ENCODE peak calls at places on chromosomes 13 and 19, in four cellular contexts. M is pancreas, A is left lung, V is breast epithelium. F is an unnamed sample.

GRCh38 chr19:47608908-47609879 is at the start of gene BICRA:
- DNase-seq in A (peak), M (peak), V (peak), F (no peak)

GRCh38 chr19:47598407-47599349 is 10.3 kb upstream of the BICRA start:
- DNase-seq in A (peak), V (peak), M (no peak), F (peak)

GRCh38 chr13:30905932-30906383 is at the start of gene MEDAG:
- DNase-seq in M (peak), A (peak), V (peak), F (no peak)

GRCh38 chr19:46514589-46515289 is 19.1 kb upstream of the PNMA8B start:
- DNase-seq in M (peak), A (peak), V (no peak), F (no peak)

GRCh38 chr19:4707956-4708650 is 15.5 kb downstream of the DPP9 start:
- DNase-seq in A (no peak), M (no peak), V (peak), F (no peak)

GRCh38 chr13:51803018-51803417 is 945 bp downstream of the DHRS12 start:
- DNase-seq in A (no peak), M (no peak), V (no peak), F (no peak)

GRCh38 chr13:74305876-74306275 is 171.7 kb upstream of the KLF12 start:
- DNase-seq in V (no peak), A (no peak), M (no peak), F (no peak)

GRCh38 chr19:37583340-37583739 is 11.3 kb downstream of the ZNF571 start:
- DNase-seq in M (no peak), A (no peak), V (no peak), F (no peak)

GRCh38 chr19:47095707-47096704 is 17.6 kb downstream of the ZC3H4 start:
- DNase-seq in V (peak), M (peak), A (peak), F (no peak)

GRCh38 chr13:107099661-107100060 is 531.7 kb upstream of the ARGLU1 start:
- DNase-seq in A (no peak), V (no peak), M (no peak), F (no peak)

GRCh38 chr19:4379383-4380253 is 20.7 kb downstream of the SH3GL1 start:
- DNase-seq in M (peak), V (peak), A (peak), F (no peak)

GRCh38 chr13:28394422-28394821 is 100.5 kb downstream of the FLT1 start:
- DNase-seq in A (no peak), V (no peak), M (no peak), F (no peak)

GRCh38 chr19:16722591-16722990 is 2.9 kb downstream of the NWD1 start:
- DNase-seq in V (no peak), A (no peak), M (no peak), F (no peak)

GRCh38 chr19:55679343-55680257 is 4.6 kb downstream of the EPN1 start:
- DNase-seq in M (peak), V (no peak), A (peak), F (no peak)

DNA sequence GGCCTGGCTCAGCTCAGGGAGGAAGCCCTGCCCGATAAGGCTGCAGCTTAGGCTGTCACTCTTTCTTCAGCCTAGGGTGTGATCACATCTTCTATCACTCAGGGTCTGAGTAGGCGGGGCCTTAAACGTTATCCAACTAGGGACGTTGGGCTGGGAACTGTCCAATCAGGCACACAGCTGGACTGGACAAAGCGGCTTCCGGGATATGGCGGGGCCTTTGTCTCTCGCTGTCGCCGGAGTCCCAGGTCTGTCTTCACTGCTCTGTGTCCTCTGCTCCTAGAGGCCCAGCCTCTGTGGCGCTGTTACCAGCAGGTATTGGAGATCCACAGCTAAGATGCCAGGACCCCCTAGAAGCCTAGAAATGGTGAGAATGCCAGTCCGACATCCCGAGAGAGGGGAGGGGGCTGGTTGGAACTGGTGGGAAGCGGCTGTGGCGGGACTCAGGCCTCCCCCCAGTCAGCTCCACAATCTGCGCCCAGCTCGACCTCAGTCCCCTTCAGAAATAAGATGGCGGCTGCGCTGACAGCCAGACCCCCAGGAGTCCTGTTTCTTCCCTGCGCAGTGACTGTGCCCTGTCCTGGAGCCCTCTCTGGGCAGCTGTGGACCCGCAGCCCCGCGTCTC is at the start of gene ZNF254:
- DNase-seq in V (peak), A (peak), M (peak), F (peak)
- TF ChIP-seq CTCF in V (no peak), A (no peak), M (no peak), F (no peak)

GRCh38 chr13:102011539-102011938 is 390.3 kb downstream of the FGF14 start:
- DNase-seq in A (no peak), V (no peak), M (no peak), F (no peak)
- H3K4me3 ChIP-seq in A (no peak), V (no peak), M (no peak), F (no peak)

GRCh38 chr13:63631006-63631405 is 2215.4 kb upstream of the PCDH20 start:
- DNase-seq in V (no peak), M (no peak), A (no peak), F (no peak)

GRCh38 chr13:63636231-63636993 is 2220.8 kb upstream of the PCDH20 start:
- DNase-seq in M (no peak), A (no peak), V (no peak), F (no peak)
- TF ChIP-seq CTCF in M (no peak), A (no peak), V (no peak), F (peak)

GRCh38 chr19:54661846-54662489 is 817 bp upstream of the LILRB4 start:
- DNase-seq in M (no peak), A (no peak), V (no peak), F (no peak)
- H3K4me3 ChIP-seq in M (no peak), A (no peak), V (no peak), F (no peak)

F was measured in retinal pigment epithelial cell.